ENCODE peak calls at places on chromosomes 1 and 21, in five cellular contexts. E is AG04450; S is AG10803; H is MG63; Z is CD4-positive, CD25-positive, alpha-beta regulatory T cell. I is an unnamed sample.

GRCh38 chr1:11352058-11352715 is 79.2 kb downstream of the UBIAD1 start:
- DNase-seq in S (no peak), Z (no peak), E (no peak), H (no peak), I (no peak)

GRCh38 chr1:64922336-64922735 is 44.0 kb downstream of the JAK1 start:
- DNase-seq in H (no peak), S (no peak), Z (no peak), E (no peak), I (no peak)

GRCh38 chr1:227316941-227317540 is 1.3 kb downstream of the CDC42BPA start:
- DNase-seq in H (peak; percentile 29), S (peak; percentile 16), Z (no peak), E (no peak), I (no peak)

GRCh38 chr1:91026320-91026719 is 4.5 kb upstream of the ZNF644 start:
- DNase-seq in E (no peak), H (no peak), Z (no peak), S (no peak), I (no peak)

GRCh38 chr1:248853668-248854375 is 5.1 kb downstream of the ZNF692 start:
- DNase-seq in S (no peak), H (no peak), E (no peak), Z (no peak), I (no peak)

GRCh38 chr1:246797597-246797996 is 73.4 kb downstream of the SCCPDH start:
- DNase-seq in Z (no peak), E (no peak), H (no peak), S (no peak), I (no peak)

GRCh38 chr1:46027788-46028573 is 104.4 kb downstream of the PIK3R3 start:
- DNase-seq in H (no peak), Z (no peak), S (no peak), E (no peak), I (no peak)

GRCh38 chr1:1081311-1082238 is 7.5 kb upstream of the RNF223 start:
- DNase-seq in H (no peak), E (no peak), Z (no peak), S (no peak), I (no peak)

GRCh38 chr1:47906009-47906432 is 91.2 kb downstream of the TRABD2B start:
- DNase-seq in Z (no peak), H (peak; percentile 34), E (no peak), S (no peak), I (no peak)

GRCh38 chr1:29282135-29282923 is 46.0 kb downstream of the PTPRU start:
- DNase-seq in Z (no peak), E (no peak), S (no peak), H (no peak), I (no peak)

DNA sequence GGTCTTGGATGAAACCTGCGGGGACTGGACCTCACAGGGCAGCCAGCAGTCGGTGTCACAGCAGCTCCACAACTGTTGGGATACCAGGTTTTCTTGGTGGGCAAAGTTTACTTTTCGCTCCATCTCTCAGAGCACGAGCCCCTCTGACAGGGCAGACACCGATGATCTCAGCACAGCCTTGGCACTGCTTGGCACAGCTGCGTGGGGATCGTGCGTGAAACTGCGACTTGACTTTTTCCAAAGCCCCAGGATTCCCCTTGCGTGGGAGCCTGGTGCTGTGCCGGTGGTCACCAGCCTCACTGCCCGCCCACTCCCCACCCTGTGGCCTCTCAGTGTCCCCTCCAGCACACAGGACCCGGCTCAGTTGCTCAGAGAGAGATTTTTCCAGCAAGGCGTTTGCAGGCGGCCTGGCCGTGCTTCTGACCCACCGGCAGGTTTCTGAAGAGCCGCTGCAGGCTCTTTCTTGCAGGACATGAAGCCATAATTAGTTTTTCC is 57.3 kb downstream of the SIK1 start:
- DNase-seq in Z (no peak), E (no peak), H (no peak), S (no peak), I (no peak)
- H3K4me3 ChIP-seq in Z (no peak overlapping the region), E (no peak overlapping the region), H (no peak overlapping the region), S (no peak overlapping the region), I (no peak overlapping the region)

GRCh38 chr1:41380979-41381690 is 19.9 kb downstream of the FOXO6 start:
- DNase-seq in Z (no peak), H (peak; percentile 33), S (no peak), E (no peak), I (no peak)
- H3K4me3 ChIP-seq in Z (no peak overlapping the region), H (peak overlapping the region; percentile 56), S (peak overlapping the region; percentile 59), E (peak overlapping the region; percentile 25), I (peak overlapping the region; percentile 21)

DNA sequence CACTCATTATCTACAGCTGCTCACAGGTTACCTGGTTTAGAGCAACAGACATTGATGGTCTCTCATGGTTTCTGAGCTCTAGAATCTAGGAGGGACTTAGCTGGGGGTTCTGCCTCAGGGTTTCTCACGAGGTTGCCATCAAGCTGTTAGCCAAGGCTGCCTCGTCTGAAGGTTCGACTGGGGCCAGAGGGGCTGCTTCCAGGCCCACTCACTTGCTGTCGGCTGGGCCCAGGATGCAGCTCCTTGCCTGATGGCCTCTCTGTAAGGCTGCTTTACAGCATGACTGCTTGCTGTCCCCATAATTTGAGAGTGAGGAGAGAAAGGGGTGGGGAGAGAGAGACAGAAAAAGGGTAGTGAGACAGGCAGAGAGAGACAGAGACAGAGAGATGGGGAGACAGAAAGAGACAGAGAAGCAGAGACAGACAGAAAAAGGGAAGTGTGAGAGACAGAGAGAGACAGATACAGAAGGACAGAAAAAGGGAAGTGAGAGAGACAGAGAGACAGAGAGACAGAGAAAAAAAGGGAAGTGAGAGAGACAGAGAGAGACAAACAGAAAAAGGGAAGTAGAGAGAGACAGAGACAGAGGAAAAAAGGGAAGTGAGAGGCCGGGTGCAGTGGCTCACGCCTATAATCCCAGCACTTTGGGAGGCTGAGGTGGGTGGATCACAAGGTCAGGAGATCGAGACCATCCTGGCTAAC is 106.8 kb upstream of the C1orf174 start:
- DNase-seq in Z (no peak), E (no peak), H (no peak), S (no peak), I (no peak)
- H3K4me3 ChIP-seq in Z (no peak overlapping the region), E (no peak overlapping the region), H (no peak overlapping the region), S (no peak overlapping the region), I (no peak overlapping the region)

GRCh38 chr1:114458208-114458777 is 52.7 kb downstream of the TRIM33 start:
- DNase-seq in H (peak; percentile 14), E (no peak), S (peak; percentile 18), Z (no peak), I (peak; percentile 60)

GRCh38 chr1:114455102-114455785 is 55.8 kb downstream of the TRIM33 start:
- DNase-seq in Z (no peak), S (no peak), H (no peak), E (no peak), I (no peak)

GRCh38 chr1:114454539-114454938 is 56.5 kb downstream of the TRIM33 start:
- DNase-seq in H (no peak), Z (no peak), S (no peak), E (no peak), I (no peak)

GRCh38 chr1:114456586-114456985 is 54.4 kb downstream of the TRIM33 start:
- DNase-seq in H (no peak), Z (no peak), E (no peak), S (no peak), I (no peak)

GRCh38 chr1:114457675-114458074 is 53.3 kb downstream of the TRIM33 start:
- DNase-seq in H (no peak), Z (no peak), E (no peak), S (no peak), I (no peak)
- H3K4me3 ChIP-seq in H (no peak overlapping the region), Z (no peak overlapping the region), E (no peak overlapping the region), S (no peak overlapping the region), I (no peak overlapping the region)